ENCODE peak calls at places on chromosomes 5 and 9, in four cellular contexts. Y, W, P and M are unnamed samples. For H3K27me3, the result is how much of the 10 kb centered on the place peaks cover.

GRCh38 chr5:437281-437771 is 5.7 kb upstream of the EXOC3 start:
- DNase-seq in Y (no peak), W (no peak), P (no peak), M (no peak)

GRCh38 chr5:95822408-95823240 is at the start of gene GLRX:
- DNase-seq in Y (peak), W (peak), P (no peak), M (peak)

GRCh38 chr5:93274291-93274690 is 306.7 kb downstream of the NR2F1-AS1 start:
- DNase-seq in Y (no peak), W (no peak), P (no peak), M (no peak)

GRCh38 chr5:35274839-35275509 is 44.7 kb upstream of the PRLR start:
- DNase-seq in Y (no peak), W (no peak), P (no peak), M (no peak)

GRCh38 chr9:114017741-114018715 is 60.1 kb downstream of the AMBP start:
- DNase-seq in Y (peak), W (no peak), P (no peak), M (no peak)

GRCh38 chr5:98905857-98906688 is 22.7 kb downstream of the CHD1 start:
- DNase-seq in Y (no peak), W (peak), P (no peak), M (no peak)

GRCh38 chr9:127153484-127153883 is 31.0 kb upstream of the ANGPTL2 start:
- DNase-seq in Y (no peak), W (no peak), P (no peak), M (no peak)

GRCh38 chr9:128892223-128892892 is 10.4 kb downstream of the LRRC8A start:
- DNase-seq in Y (no peak), W (no peak), P (no peak), M (no peak)

GRCh38 chr5:84213861-84214260 is 170.8 kb downstream of the EDIL3 start:
- DNase-seq in Y (no peak), W (no peak), P (no peak), M (no peak)

GRCh38 chr5:100802188-100802587 is 100.9 kb downstream of the ST8SIA4 start:
- DNase-seq in Y (no peak), W (no peak), P (no peak), M (no peak)

GRCh38 chr5:43959148-43959547 is 356.2 kb downstream of the NNT start:
- DNase-seq in Y (no peak), W (no peak), P (no peak), M (no peak)

GRCh38 chr9:117413346-117414219 is 1.3 kb downstream of the ASTN2 start:
- DNase-seq in Y (peak), W (no peak), P (no peak), M (no peak)

GRCh38 chr5:58898538-58898937 is 315.7 kb downstream of the RAB3C start:
- DNase-seq in Y (no peak), W (no peak), P (no peak), M (no peak)

GRCh38 chr5:133048993-133049725 is 2.7 kb upstream of the HSPA4 start:
- DNase-seq in Y (no peak), W (no peak), P (no peak), M (no peak)

GRCh38 chr5:71883745-71884103 is 164.6 kb downstream of the CARTPT start:
- DNase-seq in Y (no peak), W (no peak), P (no peak), M (no peak)

GRCh38 chr9:121633144-121633714 is 18.2 kb upstream of the DAB2IP start:
- DNase-seq in Y (no peak), W (peak), P (no peak), M (no peak)

GRCh38 chr9:121633736-121634135 is 17.7 kb upstream of the DAB2IP start:
- DNase-seq in Y (no peak), W (no peak), P (no peak), M (no peak)

GRCh38 chr9:121635300-121635699 is 16.1 kb upstream of the DAB2IP start:
- DNase-seq in Y (no peak), W (no peak), P (no peak), M (no peak)

GRCh38 chr9:121634329-121634784 is 17.1 kb upstream of the DAB2IP start:
- DNase-seq in Y (no peak), W (peak), P (no peak), M (no peak)

DNA sequence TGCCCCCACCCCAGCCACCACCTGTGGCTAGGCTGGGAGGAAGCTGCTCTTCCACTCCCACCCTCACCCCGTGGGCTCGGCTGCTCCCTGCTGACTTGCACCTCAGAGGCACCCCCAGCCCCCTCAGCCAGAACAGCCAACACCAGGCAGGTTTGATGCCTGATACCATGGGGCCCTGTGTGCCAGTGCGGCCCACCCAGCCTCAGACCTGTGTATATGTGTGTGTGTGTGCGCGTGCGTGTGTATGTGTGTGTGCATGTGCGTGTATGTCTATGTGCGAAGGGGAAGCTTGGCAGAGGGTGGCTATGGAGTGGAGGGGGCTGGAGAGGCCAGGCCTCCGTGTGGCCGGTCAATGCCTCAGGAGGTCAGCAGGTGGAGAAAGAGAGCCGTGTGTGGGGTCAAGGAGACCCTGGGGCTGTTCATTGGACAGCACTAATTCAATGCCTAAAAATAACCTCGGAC is 16.6 kb upstream of the DAB2IP start:
- DNase-seq in Y (peak), W (peak), P (no peak), M (no peak)
- TF ChIP-seq YY1 in Y (no peak), W (no peak), P (no peak), M (no peak)

GRCh38 chr9:99870126-99870525 is 36.3 kb upstream of the STX17 start:
- DNase-seq in Y (no peak), W (no peak), P (no peak), M (no peak)

GRCh38 chr9:99873531-99873930 is 32.9 kb upstream of the STX17 start:
- DNase-seq in Y (no peak), W (no peak), P (no peak), M (no peak)

GRCh38 chr9:99878651-99879050 is 27.8 kb upstream of the STX17 start:
- DNase-seq in Y (no peak), W (no peak), P (no peak), M (no peak)

GRCh38 chr9:99876190-99876589 is 30.3 kb upstream of the STX17 start:
- DNase-seq in Y (no peak), W (no peak), P (no peak), M (no peak)

GRCh38 chr9:99873943-99874584 is 32.4 kb upstream of the STX17 start:
- DNase-seq in Y (no peak), W (no peak), P (no peak), M (no peak)
- TF ChIP-seq SUZ12 in Y (no peak), W (no peak), P (no peak), M (no peak)

GRCh38 chr9:37026936-37027581 is 7.0 kb downstream of the PAX5 start:
- DNase-seq in Y (peak), W (no peak), P (no peak), M (no peak)

GRCh38 chr9:37027582-37028424 is 6.3 kb downstream of the PAX5 start:
- DNase-seq in Y (peak), W (peak), P (peak), M (peak)

GRCh38 chr9:37029776-37030590 is 4.1 kb downstream of the PAX5 start:
- DNase-seq in Y (peak), W (no peak), P (no peak), M (no peak)

GRCh38 chr9:37029304-37029775 is 4.7 kb downstream of the PAX5 start:
- DNase-seq in Y (peak), W (no peak), P (no peak), M (no peak)

DNA sequence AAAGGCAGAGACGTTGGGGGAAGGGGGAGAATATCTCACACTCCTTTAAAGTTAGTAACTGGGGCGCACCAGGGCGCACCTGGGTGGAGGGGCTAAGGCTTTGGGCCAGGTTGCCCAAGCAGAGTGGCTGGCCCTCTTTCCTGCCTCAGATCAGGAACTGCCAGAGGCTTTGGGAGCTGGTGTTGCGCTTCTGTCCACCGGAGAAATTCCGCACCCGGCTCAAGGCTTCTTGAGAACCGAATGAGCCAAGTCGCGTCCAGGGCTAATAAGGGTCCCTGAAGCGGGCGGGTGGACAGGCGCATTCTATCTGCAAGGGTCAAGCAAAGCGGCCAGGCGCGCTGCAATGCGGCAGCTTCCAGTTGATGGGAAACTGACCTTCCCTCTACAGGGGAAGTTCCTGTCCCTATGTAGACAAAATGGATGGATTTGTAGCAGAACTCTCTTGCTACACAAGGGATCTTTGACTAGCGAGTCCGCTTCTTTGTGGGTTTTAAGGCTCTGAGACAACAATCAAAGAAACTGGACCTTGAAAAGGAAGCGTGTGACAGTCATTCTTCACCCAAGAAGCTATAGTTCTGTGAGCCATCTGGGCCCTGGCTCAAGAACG is 5.5 kb downstream of the PAX5 start:
- DNase-seq in Y (peak), W (no peak), P (no peak), M (no peak)
- H3K27me3 ChIP-seq in Y (half or more), W (under half), P (under half), M (half or more)

DNA sequence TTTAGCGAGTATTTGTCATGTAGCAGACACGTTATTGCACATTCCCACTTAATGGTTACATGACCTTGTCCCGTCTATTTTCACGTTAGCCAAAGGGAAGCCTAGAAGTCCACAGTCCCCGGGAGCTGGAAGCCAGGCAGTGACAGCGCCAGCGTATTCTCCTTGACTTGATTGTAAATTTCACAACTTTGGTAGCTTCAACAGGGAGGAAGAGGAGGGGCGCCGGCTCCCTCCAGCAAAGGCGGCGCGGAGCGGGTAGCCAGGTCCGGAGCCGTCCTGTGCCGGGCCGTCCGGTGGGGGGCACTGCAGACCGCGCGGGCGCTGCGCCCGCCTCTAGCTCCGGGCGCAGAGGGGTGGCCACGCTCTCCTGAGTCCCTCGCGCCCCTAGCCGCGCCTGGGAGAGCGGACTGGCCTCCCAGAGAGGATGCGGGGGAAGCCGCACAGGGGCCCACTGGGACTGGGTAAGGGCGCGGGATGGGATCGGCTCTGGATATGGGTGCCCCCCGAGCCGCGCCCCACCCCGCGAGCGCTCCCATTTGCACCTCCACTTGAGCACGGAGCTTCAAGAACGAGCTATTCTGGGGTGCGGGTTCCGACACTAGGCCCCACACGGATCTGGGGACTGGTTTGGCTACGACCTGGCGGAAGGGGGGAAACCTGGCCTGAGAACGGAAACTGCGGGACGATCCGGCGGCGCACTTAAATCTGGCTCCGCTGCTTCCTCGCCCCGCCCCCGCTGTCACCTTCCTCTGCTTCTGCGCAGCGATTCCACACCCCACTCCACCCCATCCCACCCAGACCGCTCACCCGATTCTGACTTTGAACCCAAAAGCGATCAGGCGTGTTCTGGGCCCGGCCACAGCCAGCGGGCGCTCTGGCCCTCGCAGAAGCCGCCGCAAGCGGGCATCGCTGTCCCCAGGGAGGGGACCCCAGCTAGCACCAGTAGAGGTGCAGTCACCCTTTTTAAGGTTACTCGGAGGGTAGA is 23.8 kb downstream of the KLF4 start:
- DNase-seq in Y (peak), W (no peak), P (no peak), M (no peak)
- TF ChIP-seq YY1 in Y (no peak), W (no peak), P (no peak), M (no peak)

GRCh38 chr9:37964740-37965081 is 60.8 kb upstream of the SLC25A51 start:
- DNase-seq in Y (no peak), W (no peak), P (no peak), M (no peak)

GRCh38 chr9:37965116-37965515 is 61.2 kb upstream of the SLC25A51 start:
- DNase-seq in Y (no peak), W (no peak), P (no peak), M (no peak)

GRCh38 chr9:37966443-37967271 is 62.7 kb upstream of the SLC25A51 start:
- DNase-seq in Y (no peak), W (peak), P (no peak), M (no peak)

GRCh38 chr9:37961346-37961745 is 57.4 kb upstream of the SLC25A51 start:
- DNase-seq in Y (no peak), W (no peak), P (no peak), M (no peak)

GRCh38 chr9:37963936-37964739 is 60.2 kb upstream of the SLC25A51 start:
- DNase-seq in Y (no peak), W (peak), P (no peak), M (no peak)
- TF ChIP-seq SUZ12 in Y (no peak), W (no peak), P (no peak), M (no peak)

GRCh38 chr9:35499701-35500030 is 9.8 kb downstream of the RUSC2 start:
- DNase-seq in Y (no peak), W (no peak), P (no peak), M (no peak)
- H3K27me3 ChIP-seq in Y (under half), W (under half), P (under half), M (under half)

GRCh38 chr5:112385566-112385965 is 33.5 kb downstream of the EPB41L4A start:
- DNase-seq in Y (no peak), W (no peak), P (no peak), M (no peak)

GRCh38 chr5:112381521-112381920 is 37.6 kb downstream of the EPB41L4A start:
- DNase-seq in Y (no peak), W (no peak), P (no peak), M (no peak)

GRCh38 chr5:112386716-112387115 is 32.4 kb downstream of the EPB41L4A start:
- DNase-seq in Y (no peak), W (no peak), P (no peak), M (no peak)

GRCh38 chr5:112388010-112388553 is 31.0 kb downstream of the EPB41L4A start:
- DNase-seq in Y (no peak), W (no peak), P (no peak), M (no peak)

DNA sequence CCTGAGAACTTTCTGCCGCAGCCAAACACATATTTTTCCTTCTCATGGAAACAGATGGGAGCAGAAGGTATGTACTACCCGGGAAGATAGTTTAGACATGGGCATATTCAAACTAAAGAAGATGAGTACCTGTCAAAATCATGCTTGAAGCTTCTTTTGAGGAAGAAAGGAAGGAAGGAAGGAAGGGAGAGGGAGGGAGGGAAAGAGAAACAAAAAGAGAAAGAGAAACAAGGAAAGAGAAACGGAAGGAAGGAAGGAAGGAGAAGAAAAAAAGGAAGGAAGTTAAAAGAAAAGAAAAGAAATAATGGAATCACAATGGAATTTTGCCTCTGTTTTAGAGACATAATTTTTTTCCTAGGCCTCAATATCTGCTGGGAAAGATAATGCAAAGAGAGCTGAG is 34.6 kb downstream of the EPB41L4A start:
- DNase-seq in Y (no peak), W (no peak), P (no peak), M (no peak)
- TF ChIP-seq YY1 in Y (no peak), W (no peak), P (no peak), M (no peak)

GRCh38 chr5:52956915-52957747 is 32.0 kb upstream of the ITGA2 start:
- DNase-seq in Y (no peak), W (peak), P (no peak), M (no peak)
- TF ChIP-seq SUZ12 in Y (no peak), W (no peak), P (no peak), M (no peak)